ENCODE peak calls at places on chromosome 3, in seven cellular contexts. Y, B, W, I, L, M and P are unnamed samples.

GRCh38 chr3:499362-499761 is 302.8 kb downstream of the CHL1 start:
- DNase-seq in B (no peak), Y (no peak), I (no peak), M (no peak), W (no peak), L (no peak), P (no peak)

GRCh38 chr3:193897288-193897687 is 238.7 kb upstream of the HES1 start:
- DNase-seq in Y (no peak), L (no peak), M (no peak), W (no peak), B (no peak), I (no peak), P (no peak)

GRCh38 chr3:134640872-134641470 is 9.9 kb downstream of the KY start:
- DNase-seq in I (peak; percentile 53), B (no peak), Y (peak; percentile 48), L (peak; percentile 38), W (peak; percentile 70), M (no peak), P (peak; percentile 43)

GRCh38 chr3:174438501-174439156 is 420.5 kb upstream of the NAALADL2 start:
- DNase-seq in I (peak; percentile 30), M (no peak), W (no peak), B (no peak), Y (peak; percentile 24), L (no peak), P (no peak)

GRCh38 chr3:121758727-121759450 is 9.3 kb upstream of the GOLGB1 start:
- DNase-seq in W (no peak), L (no peak), Y (no peak), M (no peak), B (no peak), I (no peak), P (no peak)

GRCh38 chr3:172615296-172615695 is 92.1 kb upstream of the TNFSF10 start:
- DNase-seq in M (no peak), Y (no peak), I (no peak), W (no peak), B (no peak), L (no peak), P (no peak)

GRCh38 chr3:190076138-190076537 is 44.6 kb downstream of the P3H2 start:
- DNase-seq in W (no peak), Y (peak; percentile 73), B (no peak), M (no peak), L (no peak), I (no peak), P (no peak)

GRCh38 chr3:44501971-44502370 is 24.5 kb upstream of the ZNF445 start:
- DNase-seq in M (no peak), L (no peak), Y (no peak), W (no peak), I (no peak), B (no peak), P (no peak)

GRCh38 chr3:46712191-46713047 is 5.2 kb downstream of the PRSS50 start:
- DNase-seq in B (no peak), M (no peak), I (no peak), L (no peak), W (no peak), Y (no peak), P (no peak)

GRCh38 chr3:191500892-191501291 is 39.9 kb downstream of the PYDC2 start:
- DNase-seq in I (no peak), L (no peak), B (no peak), Y (no peak), M (no peak), W (peak; percentile 8), P (no peak)

GRCh38 chr3:63576826-63577225 is 75.6 kb upstream of the SNTN start:
- DNase-seq in M (no peak), B (no peak), W (no peak), I (no peak), L (no peak), Y (no peak), P (peak; percentile 47)